ENCODE peak calls at places on chromosome 13, in five cellular contexts. O, Q, M, H and K are unnamed samples. For H3K9me3, the result is how much of the 10 kb centered on the place peaks cover.

GRCh38 chr13:27404680-27405079 is 19.7 kb upstream of the GTF3A start:
- DNase-seq in H (no peak), M (no peak), Q (no peak), O (peak), K (no peak)

GRCh38 chr13:52371736-52372247 is 34.2 kb downstream of the THSD1 start:
- DNase-seq in H (peak), M (no peak), Q (peak), O (no peak), K (no peak)

GRCh38 chr13:75417647-75418046 is 64.3 kb downstream of the TBC1D4 start:
- DNase-seq in H (no peak), Q (no peak), M (no peak), O (no peak), K (no peak)

GRCh38 chr13:24627090-24627714 is 53.0 kb upstream of the ATP12A start:
- DNase-seq in O (peak), Q (peak), H (no peak), M (peak), K (no peak)

GRCh38 chr13:95231393-95231792 is 69.9 kb downstream of the ABCC4 start:
- DNase-seq in H (no peak), O (no peak), Q (no peak), M (no peak), K (no peak)

GRCh38 chr13:41509996-41510395 is 52.6 kb downstream of the RGCC start:
- DNase-seq in M (no peak), Q (no peak), O (no peak), H (no peak), K (no peak)

GRCh38 chr13:79457948-79458347 is 23.0 kb upstream of the NDFIP2 start:
- DNase-seq in Q (no peak), O (no peak), M (no peak), H (peak), K (no peak)

GRCh38 chr13:99158846-99159245 is 41.8 kb upstream of the UBAC2 start:
- DNase-seq in H (no peak), Q (no peak), O (no peak), M (no peak), K (no peak)

GRCh38 chr13:110561335-110562033 is at the start of gene RAB20:
- DNase-seq in M (peak), O (peak), Q (peak), H (peak), K (peak)

GRCh38 chr13:113122571-113123225 is at the start of gene F10:
- DNase-seq in H (peak), M (peak), O (peak), Q (peak), K (peak)

GRCh38 chr13:75151081-75151643 is 330.8 kb downstream of the TBC1D4 start:
- DNase-seq in H (peak), M (no peak), Q (no peak), O (no peak), K (no peak)

GRCh38 chr13:35672611-35673010 is 196.1 kb upstream of the MAB21L1 start:
- DNase-seq in Q (no peak), H (peak), O (no peak), M (no peak), K (no peak)

GRCh38 chr13:87302034-87302433 is 369.1 kb upstream of the SLITRK5 start:
- DNase-seq in O (no peak), M (no peak), Q (no peak), H (no peak), K (no peak)

GRCh38 chr13:41494202-41494601 is 36.9 kb downstream of the RGCC start:
- DNase-seq in Q (no peak), O (no peak), M (no peak), H (no peak), K (no peak)

GRCh38 chr13:78265098-78265497 is 338.3 kb downstream of the POU4F1 start:
- DNase-seq in H (no peak), M (no peak), O (no peak), Q (no peak), K (no peak)

GRCh38 chr13:44734204-44734707 is 158.1 kb upstream of the TSC22D1 start:
- DNase-seq in H (peak), Q (no peak), O (peak), M (no peak), K (no peak)

GRCh38 chr13:112891477-112892401 is 77.3 kb upstream of the MCF2L start:
- DNase-seq in Q (peak), O (peak), H (no peak), M (no peak), K (no peak)

GRCh38 chr13:114053026-114053425 is 79.2 kb upstream of the C13orf46 start:
- DNase-seq in M (no peak), Q (no peak), H (peak), O (no peak), K (no peak)

GRCh38 chr13:113491418-113491883 is 940 bp upstream of the DCUN1D2 start:
- DNase-seq in M (peak), Q (peak), H (peak), O (peak), K (peak)

GRCh38 chr13:111954681-111955411 is 112.1 kb upstream of the SOX1 start:
- DNase-seq in M (no peak), Q (no peak), H (no peak), O (peak), K (no peak)

GRCh38 chr13:22427783-22428182 is 753.0 kb upstream of the SGCG start:
- DNase-seq in M (no peak), Q (no peak), O (no peak), H (no peak), K (no peak)

GRCh38 chr13:23504188-23504587 is 66.0 kb upstream of the TNFRSF19 start:
- DNase-seq in Q (no peak), H (peak), M (no peak), O (no peak), K (no peak)

GRCh38 chr13:110834572-110834971 is 80.3 kb downstream of the ANKRD10 start:
- DNase-seq in O (no peak), Q (no peak), H (no peak), M (no peak), K (no peak)

GRCh38 chr13:113171250-113172125 is 13.0 kb downstream of the PROZ start:
- DNase-seq in O (no peak), Q (no peak), H (no peak), M (no peak), K (no peak)

GRCh38 chr13:101554420-101555125 is 102.1 kb downstream of the ITGBL1 start:
- DNase-seq in O (no peak), M (no peak), H (no peak), Q (no peak), K (no peak)

GRCh38 chr13:99162543-99162942 is 38.1 kb upstream of the UBAC2 start:
- DNase-seq in Q (no peak), M (no peak), H (no peak), O (no peak), K (no peak)

GRCh38 chr13:37701972-37702371 is 103.4 kb upstream of the POSTN start:
- DNase-seq in Q (no peak), H (peak), M (peak), O (no peak), K (peak)

GRCh38 chr13:43411741-43412140 is 375.0 kb downstream of the ENOX1 start:
- DNase-seq in O (no peak), H (peak), Q (no peak), M (no peak), K (peak)

GRCh38 chr13:75455962-75456361 is 26.0 kb downstream of the TBC1D4 start:
- DNase-seq in Q (no peak), O (no peak), H (no peak), M (no peak), K (no peak)

GRCh38 chr13:36788276-36788675 is 30.7 kb upstream of the RFXAP start:
- DNase-seq in Q (no peak), O (no peak), H (peak), M (no peak), K (no peak)

GRCh38 chr13:113924184-113924583 is 49.7 kb downstream of the C13orf46 start:
- DNase-seq in H (no peak), M (no peak), O (peak), Q (no peak), K (no peak)

GRCh38 chr13:74987124-74987690 is 494.8 kb downstream of the TBC1D4 start:
- DNase-seq in M (no peak), Q (no peak), H (no peak), O (no peak), K (no peak)

GRCh38 chr13:48478401-48478800 is 54.5 kb downstream of the RCBTB2 start:
- DNase-seq in H (peak), Q (no peak), M (no peak), O (no peak), K (no peak)

GRCh38 chr13:26021516-26021915 is 30.3 kb downstream of the SHISA2 start:
- DNase-seq in H (no peak), Q (no peak), M (no peak), O (no peak), K (no peak)
- H3K27ac ChIP-seq in H (no peak), Q (no peak), M (no peak), O (no peak), K (no peak)

GRCh38 chr13:55937180-55937579 is 1203.5 kb upstream of the PRR20A start:
- DNase-seq in Q (no peak), O (no peak), M (no peak), H (no peak), K (no peak)
- H3K9me3 ChIP-seq in Q (under half), O (under half), M (under half), H (under half), K (under half)

GRCh38 chr13:62510906-62511655 is 1095.4 kb upstream of the PCDH20 start:
- DNase-seq in H (no peak), O (no peak), M (no peak), Q (no peak), K (no peak)

GRCh38 chr13:62512194-62513141 is 1096.8 kb upstream of the PCDH20 start:
- DNase-seq in O (peak), Q (peak), M (peak), H (peak), K (no peak)
- H3K4me3 ChIP-seq in O (no peak), Q (no peak), M (no peak), H (no peak), K (no peak)

DNA sequence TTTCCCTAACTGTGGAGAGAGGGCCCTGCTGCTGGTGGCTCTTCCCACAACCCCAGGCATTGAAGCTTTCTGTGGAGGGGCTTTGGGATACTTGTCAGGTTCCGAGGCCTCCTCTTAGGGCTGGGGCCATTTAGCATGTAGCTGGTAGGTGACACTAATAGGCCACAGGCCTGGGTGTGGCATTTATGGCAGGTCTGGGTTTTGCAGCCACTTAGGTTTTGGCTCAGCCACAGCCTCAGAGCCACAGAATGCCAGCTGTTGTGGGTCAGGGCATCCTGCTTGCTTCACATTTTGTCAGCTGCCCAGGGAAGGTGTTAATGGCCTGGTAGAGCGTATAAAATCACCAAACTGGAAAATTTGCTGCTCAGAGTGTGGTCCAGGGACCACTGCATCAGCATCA is 15.7 kb downstream of the FAM124A start:
- DNase-seq in O (no peak), H (no peak), M (no peak), Q (no peak), K (no peak)
- H3K27ac ChIP-seq in O (no peak), H (no peak), M (no peak), Q (no peak), K (no peak)

DNA sequence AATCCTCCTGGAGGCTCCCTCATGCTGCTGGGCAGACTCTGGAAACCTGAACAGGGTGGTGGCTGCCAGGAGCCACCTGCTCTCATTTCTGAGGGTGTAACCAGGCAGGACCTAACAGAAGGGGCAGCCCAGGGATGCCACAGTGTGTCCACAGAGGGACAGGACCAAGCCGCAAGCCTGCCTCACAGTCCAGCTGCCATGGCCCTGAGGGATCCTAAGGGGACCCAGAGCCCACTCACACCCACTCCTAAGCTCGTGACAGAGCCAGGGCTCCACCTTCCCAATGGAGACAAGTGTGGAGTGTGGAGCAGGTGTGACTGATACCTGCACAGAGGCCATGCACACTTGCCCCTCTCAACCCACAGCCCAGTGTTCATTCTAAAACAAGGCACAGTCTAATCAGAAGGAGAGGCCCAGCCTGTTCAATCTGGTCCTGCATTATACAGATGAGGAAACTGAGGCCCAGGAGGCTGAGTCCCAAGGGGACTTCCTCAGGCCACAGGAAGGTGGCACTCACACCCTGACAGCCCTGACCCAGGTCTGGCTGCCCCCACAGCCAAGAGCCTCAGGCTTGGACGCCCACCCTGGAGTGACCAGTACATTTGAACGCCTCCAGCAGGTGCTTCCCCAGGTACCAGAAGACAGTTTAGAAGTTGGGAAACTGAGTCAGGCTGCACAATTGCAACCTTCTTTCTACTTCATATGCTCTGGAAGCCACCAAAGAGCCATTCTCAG is 220.1 kb downstream of the TUBA3C start:
- DNase-seq in O (no peak), H (no peak), M (no peak), Q (no peak), K (no peak)
- H3K9me3 ChIP-seq in O (under half), H (half or more), M (under half), Q (under half), K (under half)